ENCODE peak calls at places on chromosomes 5 and 9, in four cellular contexts. One of them, this sample, is unnamed.

GRCh38 chr9:107158321-107158720 is 124.8 kb upstream of the RAD23B start:
- DNase-seq in skeletal muscle cell: no peak
- DNase-seq in GM06990: no peak
- DNase-seq in vagina: no peak
- DNase-seq in this sample: no peak

GRCh38 chr9:76018767-76019166 is 128.3 kb downstream of the PCSK5 start:
- DNase-seq in vagina: no peak
- DNase-seq in GM06990: no peak
- DNase-seq in skeletal muscle cell: no peak
- DNase-seq in this sample: no peak

GRCh38 chr9:20041717-20042116 is 252.9 kb upstream of the SLC24A2 start:
- DNase-seq in GM06990: no peak
- DNase-seq in vagina: no peak
- DNase-seq in skeletal muscle cell: no peak
- DNase-seq in this sample: no peak

GRCh38 chr9:109248133-109248581 is 72.7 kb downstream of the EPB41L4B start:
- DNase-seq in GM06990: no peak
- DNase-seq in vagina: no peak
- DNase-seq in skeletal muscle cell: no peak
- DNase-seq in this sample: no peak

GRCh38 chr9:76486151-76486550 is 27.2 kb downstream of the GCNT1 start:
- DNase-seq in GM06990: no peak
- DNase-seq in skeletal muscle cell: no peak
- DNase-seq in vagina: no peak
- DNase-seq in this sample: no peak

GRCh38 chr5:129781594-129781993 is 33.7 kb downstream of the MINAR2 start:
- DNase-seq in vagina: no peak
- DNase-seq in GM06990: no peak
- DNase-seq in skeletal muscle cell: no peak
- DNase-seq in this sample: no peak

GRCh38 chr5:155103164-155103563 is 89.6 kb downstream of the KIF4B start:
- DNase-seq in skeletal muscle cell: no peak
- DNase-seq in vagina: no peak
- DNase-seq in GM06990: no peak
- DNase-seq in this sample: no peak

GRCh38 chr9:105647595-105648349 is 14.5 kb upstream of the TAL2 start:
- DNase-seq in GM06990: no peak
- DNase-seq in skeletal muscle cell: no peak
- DNase-seq in vagina: no peak
- DNase-seq in this sample: no peak

GRCh38 chr5:23169660-23170416 is 316.7 kb upstream of the CDH12 start:
- DNase-seq in vagina: no peak
- DNase-seq in GM06990: no peak
- DNase-seq in skeletal muscle cell: no peak
- DNase-seq in this sample: no peak

GRCh38 chr5:143495823-143496275 is 92.4 kb upstream of the NR3C1 start:
- DNase-seq in skeletal muscle cell: peak; percentile 93
- DNase-seq in GM06990: no peak
- DNase-seq in vagina: no peak
- DNase-seq in this sample: no peak

GRCh38 chr9:96087669-96088299 is 212.3 kb downstream of the ERCC6L2 start:
- DNase-seq in GM06990: no peak
- DNase-seq in vagina: no peak
- DNase-seq in skeletal muscle cell: no peak
- DNase-seq in this sample: no peak

GRCh38 chr9:130667117-130667430 is 2.7 kb downstream of the PRDM12 start:
- DNase-seq in skeletal muscle cell: no peak
- DNase-seq in GM06990: no peak
- DNase-seq in vagina: no peak
- DNase-seq in this sample: no peak

GRCh38 chr5:74040811-74041491 is 415.0 kb downstream of the ARHGEF28 start:
- DNase-seq in vagina: no peak
- DNase-seq in skeletal muscle cell: no peak
- DNase-seq in GM06990: no peak
- DNase-seq in this sample: no peak

GRCh38 chr9:82991684-82992083 is 71.3 kb downstream of the RASEF start:
- DNase-seq in vagina: no peak
- DNase-seq in GM06990: no peak
- DNase-seq in skeletal muscle cell: no peak
- DNase-seq in this sample: no peak

GRCh38 chr9:16996901-16997491 is 126.5 kb upstream of the BNC2 start:
- DNase-seq in skeletal muscle cell: no peak
- DNase-seq in GM06990: no peak
- DNase-seq in vagina: no peak
- DNase-seq in this sample: no peak

GRCh38 chr5:137825165-137825564 is 42.5 kb upstream of the MYOT start:
- DNase-seq in vagina: no peak
- DNase-seq in skeletal muscle cell: no peak
- DNase-seq in GM06990: no peak
- DNase-seq in this sample: no peak

GRCh38 chr5:79503794-79504495 is 10.0 kb downstream of the HOMER1 start:
- DNase-seq in skeletal muscle cell: no peak
- DNase-seq in GM06990: no peak
- DNase-seq in vagina: no peak
- DNase-seq in this sample: peak; percentile 21

GRCh38 chr5:124457101-124457500 is 289.3 kb downstream of the ZNF608 start:
- DNase-seq in GM06990: no peak
- DNase-seq in skeletal muscle cell: no peak
- DNase-seq in vagina: no peak
- DNase-seq in this sample: no peak

GRCh38 chr5:124452389-124452788 is 294.1 kb downstream of the ZNF608 start:
- DNase-seq in GM06990: no peak
- DNase-seq in skeletal muscle cell: no peak
- DNase-seq in vagina: no peak
- DNase-seq in this sample: no peak

GRCh38 chr5:124456244-124456643 is 290.2 kb downstream of the ZNF608 start:
- DNase-seq in vagina: no peak
- DNase-seq in GM06990: no peak
- DNase-seq in skeletal muscle cell: no peak
- DNase-seq in this sample: no peak

GRCh38 chr5:124451721-124452383 is 294.6 kb downstream of the ZNF608 start:
- DNase-seq in vagina: no peak
- DNase-seq in GM06990: no peak
- DNase-seq in skeletal muscle cell: no peak
- DNase-seq in this sample: no peak

DNA sequence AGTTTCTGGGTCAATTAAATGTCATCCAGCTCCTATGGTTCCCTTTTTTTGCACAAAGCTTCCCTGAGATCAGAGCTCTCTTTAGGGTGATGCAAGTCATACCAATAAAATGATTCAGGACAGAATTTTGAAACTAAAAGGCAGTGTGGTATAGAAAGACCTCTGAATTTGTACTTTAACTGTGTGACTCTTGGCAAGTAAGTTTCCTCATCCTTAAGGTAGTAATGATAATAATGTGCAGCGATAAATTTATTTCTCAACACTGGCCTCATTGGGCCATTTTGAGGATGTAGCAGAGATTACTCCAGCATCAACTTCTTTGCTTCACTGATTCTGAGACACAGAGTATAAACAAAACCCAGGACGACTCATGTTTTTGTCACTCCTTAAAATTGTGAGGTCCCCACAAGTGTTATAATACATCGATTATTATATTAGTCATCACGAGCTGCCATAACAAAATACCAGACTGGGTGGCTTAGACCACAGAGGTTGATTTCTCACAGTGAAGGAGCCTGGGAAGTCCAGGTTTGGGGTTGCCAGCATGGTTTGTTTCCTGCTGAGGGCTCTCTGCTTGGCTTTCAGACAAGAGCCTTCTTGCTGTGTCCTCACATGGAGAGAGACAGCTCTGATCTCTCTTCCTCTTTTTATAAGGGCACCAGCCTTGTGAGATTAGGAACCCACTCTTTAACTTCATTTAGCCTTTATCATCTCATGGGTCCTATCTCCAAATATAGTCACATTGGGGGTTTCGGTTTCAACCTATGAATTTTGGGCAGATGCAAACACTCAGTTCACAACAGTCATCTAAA is 293.0 kb downstream of the ZNF608 start:
- DNase-seq in skeletal muscle cell: peak; percentile 80
- DNase-seq in vagina: no peak
- DNase-seq in GM06990: peak; percentile 79
- DNase-seq in this sample: peak; percentile 51
- H3K4me3 ChIP-seq in skeletal muscle cell: no peak overlapping the region
- H3K4me3 ChIP-seq in vagina: no peak overlapping the region
- H3K4me3 ChIP-seq in GM06990: no peak overlapping the region
- H3K4me3 ChIP-seq in this sample: no peak overlapping the region

DNA sequence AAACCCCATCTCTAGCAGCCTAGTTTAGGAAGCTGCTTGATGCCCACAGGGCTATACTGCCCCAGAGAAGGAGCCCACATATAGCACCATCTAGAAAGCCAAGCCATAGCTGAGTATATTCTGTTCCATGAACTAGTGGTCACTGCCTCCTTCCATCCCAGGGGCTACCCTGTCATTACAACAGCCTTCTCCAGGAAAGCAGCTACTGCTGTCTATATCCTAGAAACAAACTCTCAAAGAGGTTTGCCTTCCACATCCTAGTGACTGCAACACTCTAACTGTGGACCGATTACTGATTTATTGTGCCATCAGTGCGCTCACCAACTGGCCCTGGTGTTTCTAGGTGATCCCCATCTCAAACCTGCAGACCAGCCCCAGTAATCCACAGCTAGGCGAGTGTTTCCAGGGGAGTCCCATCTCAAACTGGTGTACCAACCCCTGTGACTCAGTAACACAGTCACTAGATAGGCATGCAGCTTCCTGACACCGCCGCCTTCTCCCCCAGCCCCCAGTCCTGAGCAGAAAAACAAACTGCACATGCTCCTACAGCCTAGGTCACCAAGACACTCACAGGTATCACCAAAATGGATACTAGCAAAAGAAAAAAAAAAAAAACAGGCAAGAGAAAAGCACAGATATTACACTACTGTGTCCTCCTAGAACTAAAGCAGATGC is 14.8 kb downstream of the SPTLC1 start:
- DNase-seq in skeletal muscle cell: peak; percentile 37
- DNase-seq in vagina: no peak
- DNase-seq in GM06990: no peak
- DNase-seq in this sample: peak; percentile 29
- H3K4me3 ChIP-seq in skeletal muscle cell: no peak overlapping the region
- H3K4me3 ChIP-seq in vagina: no peak overlapping the region
- H3K4me3 ChIP-seq in GM06990: no peak overlapping the region
- H3K4me3 ChIP-seq in this sample: no peak overlapping the region

GRCh38 chr5:31347558-31347905 is 154.0 kb downstream of the CDH6 start:
- DNase-seq in vagina: no peak
- DNase-seq in skeletal muscle cell: no peak
- DNase-seq in GM06990: no peak
- DNase-seq in this sample: no peak

GRCh38 chr5:31346896-31347557 is 153.5 kb downstream of the CDH6 start:
- DNase-seq in GM06990: no peak
- DNase-seq in vagina: no peak
- DNase-seq in skeletal muscle cell: no peak
- DNase-seq in this sample: no peak

GRCh38 chr5:31343946-31344345 is 150.5 kb downstream of the CDH6 start:
- DNase-seq in skeletal muscle cell: no peak
- DNase-seq in GM06990: no peak
- DNase-seq in vagina: no peak
- DNase-seq in this sample: no peak
- H3K4me3 ChIP-seq in skeletal muscle cell: no peak overlapping the region
- H3K4me3 ChIP-seq in GM06990: no peak overlapping the region
- H3K4me3 ChIP-seq in vagina: no peak overlapping the region
- H3K4me3 ChIP-seq in this sample: no peak overlapping the region

DNA sequence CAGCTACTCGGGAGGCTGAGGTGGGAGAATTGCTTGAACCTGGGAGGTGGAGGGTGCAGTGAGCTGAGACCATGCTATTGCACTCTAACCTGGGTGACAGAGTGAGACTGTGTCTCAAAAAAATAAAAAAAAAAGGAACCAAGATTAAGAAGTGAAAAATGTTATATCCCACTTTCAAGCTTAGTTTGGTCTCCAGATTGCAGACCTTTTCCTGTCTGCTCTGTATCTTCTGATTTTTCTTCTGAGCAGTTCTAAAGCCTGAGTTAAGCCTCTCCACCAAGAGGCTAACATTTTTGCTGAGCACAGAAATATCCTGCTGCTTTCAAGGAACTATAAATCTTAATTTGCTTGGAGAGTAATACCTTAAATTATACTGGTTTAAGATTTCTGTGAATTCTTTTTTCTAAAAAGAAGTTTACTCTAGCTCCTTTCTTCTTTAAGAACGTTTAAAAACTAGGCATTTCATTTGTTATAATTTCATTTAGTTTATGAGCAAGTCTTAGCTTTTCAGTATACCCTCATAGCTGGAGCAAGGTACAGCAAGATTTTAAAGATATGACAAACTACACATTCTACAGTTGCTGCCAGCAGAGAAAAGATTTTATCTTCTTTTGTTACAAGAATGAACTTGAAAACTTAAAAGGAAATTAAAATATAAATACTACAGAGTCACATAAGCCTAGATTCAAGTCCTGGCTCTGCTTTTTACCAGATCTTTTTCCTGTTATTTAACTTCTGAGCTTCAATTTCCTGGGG is 55.0 kb downstream of the GARNL3 start:
- DNase-seq in vagina: no peak
- DNase-seq in skeletal muscle cell: no peak
- DNase-seq in GM06990: peak; percentile 20
- DNase-seq in this sample: no peak
- H3K4me3 ChIP-seq in vagina: no peak overlapping the region
- H3K4me3 ChIP-seq in skeletal muscle cell: no peak overlapping the region
- H3K4me3 ChIP-seq in GM06990: no peak overlapping the region
- H3K4me3 ChIP-seq in this sample: no peak overlapping the region

This sample was measured in AG04450.